ENCODE peak calls at places on chromosomes 11 and 22, in five cellular contexts. A is AG04450, O is choroid plexus epithelial cell, B is OCI-LY7, H is astrocyte. N is an unnamed sample.

GRCh38 chr22:29625090-29625825 is 21.8 kb downstream of the NF2 start:
- DNase-seq in A (no peak), O (peak), B (peak), H (peak), N (peak)

GRCh38 chr11:112024178-112024777 is 930 bp upstream of the DLAT start:
- DNase-seq in A (no peak), O (peak), B (peak), H (no peak), N (no peak)

GRCh38 chr11:115893701-115894100 is 389.5 kb upstream of the CADM1 start:
- DNase-seq in A (no peak), O (no peak), B (no peak), H (peak), N (no peak)

GRCh38 chr11:62602141-62603071 is 741 bp upstream of the MTA2 start:
- DNase-seq in A (no peak), O (peak), B (no peak), H (no peak), N (no peak)

GRCh38 chr22:49968313-49968830 is 7.8 kb downstream of the PIM3 start:
- DNase-seq in A (no peak), O (no peak), B (no peak), H (no peak), N (no peak)

GRCh38 chr11:9001736-9002135 is 2.1 kb downstream of the NRIP3 start:
- DNase-seq in A (peak), O (peak), B (no peak), H (peak), N (peak)

GRCh38 chr11:77158041-77158695 is 30.1 kb downstream of the MYO7A start:
- DNase-seq in A (no peak), O (no peak), B (no peak), H (no peak), N (no peak)

GRCh38 chr11:72333657-72334056 is 89.7 kb upstream of the PHOX2A start:
- DNase-seq in A (no peak), O (peak), B (peak), H (peak), N (no peak)

GRCh38 chr11:69239320-69240040 is 54.5 kb upstream of the MYEOV start:
- DNase-seq in A (no peak), O (no peak), B (no peak), H (no peak), N (no peak)

GRCh38 chr11:19789840-19790710 is 77.4 kb downstream of the NAV2 start:
- DNase-seq in A (no peak), O (no peak), B (no peak), H (peak), N (no peak)

GRCh38 chr22:45720875-45721378 is 49.3 kb downstream of the ATXN10 start:
- DNase-seq in A (no peak), O (no peak), B (no peak), H (peak), N (peak)

GRCh38 chr11:119374632-119375394 is 6.7 kb downstream of the USP2 start:
- DNase-seq in A (no peak), O (no peak), B (no peak), H (no peak), N (no peak)

GRCh38 chr11:296976-297665 is 2.2 kb downstream of the IFITM5 start:
- DNase-seq in A (no peak), O (no peak), B (no peak), H (no peak), N (no peak)

GRCh38 chr11:68461284-68461861 is 821 bp downstream of the PPP6R3 start:
- DNase-seq in A (no peak), O (peak), B (peak), H (peak), N (no peak)

GRCh38 chr11:1864216-1864615 is 11.3 kb downstream of the LSP1 start:
- DNase-seq in A (no peak), O (no peak), B (no peak), H (no peak), N (peak)

GRCh38 chr11:3662856-3663255 is 8.3 kb downstream of the CHRNA10 start:
- DNase-seq in A (no peak), O (no peak), B (no peak), H (no peak), N (no peak)

GRCh38 chr11:129932385-129933067 is 37.1 kb upstream of the NFRKB start:
- DNase-seq in A (no peak), O (no peak), B (no peak), H (no peak), N (no peak)

GRCh38 chr11:129928923-129929692 is 33.7 kb upstream of the NFRKB start:
- DNase-seq in A (no peak), O (no peak), B (no peak), H (no peak), N (no peak)

GRCh38 chr11:129930743-129931142 is 35.4 kb upstream of the NFRKB start:
- DNase-seq in A (no peak), O (no peak), B (no peak), H (no peak), N (no peak)

GRCh38 chr11:129933262-129933661 is 37.9 kb upstream of the NFRKB start:
- DNase-seq in A (no peak), O (no peak), B (no peak), H (no peak), N (no peak)

GRCh38 chr11:129930306-129930705 is 34.9 kb upstream of the NFRKB start:
- DNase-seq in A (no peak), O (peak), B (no peak), H (peak), N (no peak)
- H3K4me3 ChIP-seq in A (no peak), O (no peak), B (no peak), H (no peak), N (no peak)

DNA sequence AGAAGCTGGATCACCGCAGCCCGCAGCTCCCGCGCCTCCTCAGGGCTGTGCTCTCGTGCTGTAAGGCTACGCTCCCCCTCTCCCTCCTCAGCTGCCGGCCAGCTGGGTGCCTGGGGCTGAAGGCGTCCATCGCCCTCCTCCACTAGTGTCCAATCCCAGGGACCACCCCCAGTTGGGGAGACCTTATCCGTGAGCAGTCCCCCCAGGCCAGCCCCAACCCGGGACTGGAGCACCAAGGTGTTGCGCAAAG is 1.2 kb downstream of the AP5B1 start:
- DNase-seq in A (no peak), O (no peak), B (no peak), H (no peak), N (no peak)
- H3K4me3 ChIP-seq in A (peak), O (peak), B (peak), H (peak), N (peak)

GRCh38 chr11:67365756-67366384 is 7.5 kb downstream of the CLCF1 start:
- DNase-seq in A (no peak), O (no peak), B (no peak), H (no peak), N (no peak)
- H3K4me3 ChIP-seq in A (no peak), O (no peak), B (no peak), H (no peak), N (no peak)

DNA sequence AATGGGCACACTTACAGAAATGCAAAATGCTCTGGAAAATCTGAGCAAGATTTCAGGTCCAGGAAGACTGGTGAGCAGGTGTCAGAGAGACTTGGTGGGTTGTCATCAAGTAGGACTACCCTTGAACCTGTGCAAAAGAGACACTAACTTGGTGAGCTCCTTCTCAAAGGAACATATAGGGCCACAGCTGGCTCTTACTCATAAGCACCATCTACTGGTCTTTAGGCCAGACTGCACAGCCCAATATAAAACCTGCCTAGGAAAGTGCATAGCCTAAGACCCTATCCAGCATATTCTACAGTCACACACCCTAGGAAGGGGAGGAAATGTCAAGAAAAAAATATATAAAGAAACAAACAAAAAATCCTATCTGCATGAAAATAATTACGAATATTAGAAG is 18.2 kb upstream of the OR10W1 start:
- DNase-seq in A (peak), O (peak), B (peak), H (peak), N (peak)
- H3K4me3 ChIP-seq in A (no peak), O (no peak), B (no peak), H (no peak), N (no peak)

GRCh38 chr22:20430101-20430640 is 7.5 kb downstream of the SCARF2 start:
- DNase-seq in A (no peak), O (no peak), B (no peak), H (no peak), N (no peak)

GRCh38 chr22:20428496-20429253 is 8.9 kb downstream of the SCARF2 start:
- DNase-seq in A (no peak), O (no peak), B (no peak), H (no peak), N (no peak)

GRCh38 chr22:20427945-20428417 is 9.6 kb downstream of the SCARF2 start:
- DNase-seq in A (no peak), O (no peak), B (no peak), H (no peak), N (no peak)

GRCh38 chr22:20430641-20431519 is 6.7 kb downstream of the SCARF2 start:
- DNase-seq in A (no peak), O (no peak), B (no peak), H (peak), N (no peak)

DNA sequence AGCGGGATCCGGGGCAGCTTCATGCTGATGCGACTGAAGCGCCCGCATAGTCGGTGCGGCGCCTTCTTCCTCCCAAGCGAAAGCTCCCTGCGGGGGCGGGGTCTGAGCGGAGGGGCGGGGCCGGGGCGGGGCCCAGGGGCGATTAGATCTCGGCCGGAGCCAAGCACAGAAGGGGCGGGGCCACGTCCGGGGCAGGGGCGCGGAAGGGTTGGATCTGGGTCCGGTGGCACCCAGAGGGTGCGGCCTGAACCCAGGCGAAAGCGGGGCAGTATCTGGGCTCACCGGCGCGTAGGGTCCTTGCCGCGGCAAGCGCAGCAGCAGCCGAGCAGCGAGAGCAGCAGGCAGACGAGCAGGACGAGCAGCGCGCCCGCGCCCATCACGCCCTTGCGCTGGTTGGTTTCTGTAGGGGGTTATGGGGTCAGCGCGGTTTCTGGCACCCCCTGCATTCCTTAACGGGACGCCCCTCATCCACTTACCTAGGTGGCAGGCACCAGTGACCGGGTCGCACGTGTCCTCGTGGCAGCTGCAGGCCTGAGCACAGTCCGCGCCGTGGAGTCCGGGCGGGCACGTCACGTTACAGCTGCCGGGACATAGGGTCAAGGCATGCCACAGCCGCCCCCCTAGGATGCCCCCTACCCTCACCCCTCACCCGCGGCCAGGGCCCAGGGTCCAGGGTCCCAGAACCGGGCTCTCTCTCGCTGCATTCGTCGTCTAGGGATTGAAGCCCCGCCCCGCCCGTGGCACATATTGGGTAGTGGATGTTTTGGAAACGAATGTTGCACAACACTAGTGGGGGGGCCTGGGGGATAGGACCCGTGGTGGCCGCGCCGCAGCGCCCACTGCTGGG is 8.1 kb downstream of the SCARF2 start:
- DNase-seq in A (no peak), O (no peak), B (peak), H (no peak), N (no peak)
- H3K4me3 ChIP-seq in A (no peak), O (no peak), B (peak), H (no peak), N (no peak)

N was measured in cardiac fibroblast.